ENCODE peak calls at places on chromosomes 11 and 22, in five cellular contexts. S is GM13977, Z is prostate gland, K is fibroblast of mammary gland, V is NB4. I is an unnamed sample.

GRCh38 chr11:63710476-63711217 is 29.3 kb downstream of the RTN3 start:
- DNase-seq in K (peak), S (no peak), V (no peak), Z (no peak), I (no peak)

GRCh38 chr11:128687321-128687720 is 6.6 kb upstream of the FLI1 start:
- DNase-seq in K (no peak), V (no peak), Z (no peak), S (peak), I (peak)

GRCh38 chr22:36773935-36774334 is 2.0 kb downstream of the IFT27 start:
- DNase-seq in K (peak), S (no peak), V (peak), Z (no peak), I (no peak)

GRCh38 chr22:21074092-21074715 is 28.5 kb downstream of the LRRC74B start:
- DNase-seq in K (peak), S (no peak), Z (no peak), V (peak), I (no peak)

GRCh38 chr11:85115798-85116197 is 511.3 kb downstream of the DLG2 start:
- DNase-seq in Z (no peak), V (no peak), K (no peak), S (no peak), I (no peak)

GRCh38 chr11:59756845-59757244 is 1.7 kb downstream of the STX3 start:
- DNase-seq in S (no peak), V (peak), K (peak), Z (peak), I (peak)

GRCh38 chr11:57493507-57494503 is 21.7 kb downstream of the SLC43A1 start:
- DNase-seq in K (no peak), S (peak), V (peak), Z (peak), I (peak)

GRCh38 chr11:64753380-64754123 is 6.2 kb downstream of the PYGM start:
- DNase-seq in Z (no peak), S (no peak), K (no peak), V (no peak), I (no peak)

GRCh38 chr11:13149991-13150390 is 127.6 kb upstream of the BMAL1 start:
- DNase-seq in Z (no peak), K (no peak), S (no peak), V (no peak), I (no peak)

GRCh38 chr22:43996170-43996980 is 27.7 kb upstream of the PARVB start:
- DNase-seq in V (no peak), K (no peak), Z (no peak), S (peak), I (peak)

GRCh38 chr11:59706518-59707285 is 6.9 kb downstream of the OR10V1 start:
- DNase-seq in K (peak), Z (no peak), S (no peak), V (no peak), I (no peak)

GRCh38 chr11:79026803-79027445 is 413.9 kb downstream of the TENM4 start:
- DNase-seq in Z (no peak), K (peak), V (peak), S (no peak), I (peak)

GRCh38 chr11:31487848-31488247 is 21.6 kb downstream of the IMMP1L start:
- DNase-seq in Z (no peak), V (peak), S (no peak), K (peak), I (peak)

GRCh38 chr11:33324211-33324985 is 67.2 kb downstream of the HIPK3 start:
- DNase-seq in Z (no peak), V (peak), S (no peak), K (no peak), I (no peak)

GRCh38 chr11:134170909-134171281 is 52.9 kb downstream of the NCAPD3 start:
- DNase-seq in S (no peak), Z (no peak), K (peak), V (no peak), I (no peak)

GRCh38 chr11:1134848-1135445 is 22.8 kb upstream of the MUC5AC start:
- DNase-seq in S (no peak), V (no peak), K (no peak), Z (no peak), I (no peak)

DNA sequence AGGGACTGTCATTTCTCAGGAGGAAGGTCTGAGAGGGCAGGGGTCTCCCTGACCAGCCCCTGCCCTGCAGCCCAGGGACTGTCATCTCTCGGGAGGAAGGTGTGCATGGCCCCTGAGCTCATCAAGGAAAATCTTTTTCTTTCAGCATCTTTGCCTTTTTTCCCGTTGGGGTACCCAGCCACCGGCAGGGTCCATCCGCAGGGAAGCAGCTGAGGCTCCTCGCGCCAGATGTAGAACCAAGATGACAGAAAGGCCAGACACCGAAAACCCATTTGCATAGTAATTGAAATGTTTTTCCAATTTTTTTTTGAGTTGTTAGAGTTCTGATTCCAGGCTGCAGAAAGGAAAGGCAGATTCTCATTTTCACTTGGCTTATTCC is 613.9 kb downstream of the TBC1D22A start:
- DNase-seq in K (no peak), Z (no peak), V (no peak), S (no peak), I (no peak)
- TF ChIP-seq CTCF in K (no peak), Z (no peak), V (no peak), S (no peak), I (no peak)

GRCh38 chr22:30430933-30431332 is 5.4 kb downstream of the MTFP1 start:
- DNase-seq in K (no peak), V (no peak), Z (no peak), S (no peak), I (no peak)

GRCh38 chr22:30427871-30428270 is 2.3 kb downstream of the MTFP1 start:
- DNase-seq in V (no peak), K (no peak), Z (no peak), S (no peak), I (no peak)

GRCh38 chr22:30432096-30432495 is 6.5 kb downstream of the MTFP1 start:
- DNase-seq in S (no peak), K (no peak), V (no peak), Z (no peak), I (no peak)

GRCh38 chr22:30432520-30432919 is 7.0 kb downstream of the MTFP1 start:
- DNase-seq in S (no peak), V (no peak), Z (no peak), K (no peak), I (no peak)

GRCh38 chr22:30429887-30430286 is 4.3 kb downstream of the MTFP1 start:
- DNase-seq in Z (no peak), S (no peak), V (no peak), K (no peak), I (no peak)
- TF ChIP-seq CTCF in Z (no peak), S (no peak), V (no peak), K (no peak), I (no peak)

GRCh38 chr11:5507586-5508305 is 2.0 kb downstream of the UBQLN3 start:
- DNase-seq in S (no peak), V (no peak), Z (no peak), K (no peak), I (no peak)
- TF ChIP-seq CTCF in S (no peak), V (no peak), Z (no peak), K (no peak), I (no peak)

GRCh38 chr11:5507177-5507576 is 2.6 kb downstream of the UBQLN3 start:
- DNase-seq in S (no peak), K (no peak), V (no peak), Z (no peak), I (no peak)

GRCh38 chr11:5504403-5504891 is 5.3 kb downstream of the UBQLN3 start:
- DNase-seq in V (no peak), Z (no peak), S (no peak), K (no peak), I (no peak)

GRCh38 chr11:5505363-5506048 is 4.3 kb downstream of the UBQLN3 start:
- DNase-seq in V (no peak), K (no peak), S (no peak), Z (no peak), I (no peak)

GRCh38 chr11:5509803-5510202 is at the start of gene UBQLN3:
- DNase-seq in S (no peak), Z (no peak), V (no peak), K (no peak), I (no peak)

DNA sequence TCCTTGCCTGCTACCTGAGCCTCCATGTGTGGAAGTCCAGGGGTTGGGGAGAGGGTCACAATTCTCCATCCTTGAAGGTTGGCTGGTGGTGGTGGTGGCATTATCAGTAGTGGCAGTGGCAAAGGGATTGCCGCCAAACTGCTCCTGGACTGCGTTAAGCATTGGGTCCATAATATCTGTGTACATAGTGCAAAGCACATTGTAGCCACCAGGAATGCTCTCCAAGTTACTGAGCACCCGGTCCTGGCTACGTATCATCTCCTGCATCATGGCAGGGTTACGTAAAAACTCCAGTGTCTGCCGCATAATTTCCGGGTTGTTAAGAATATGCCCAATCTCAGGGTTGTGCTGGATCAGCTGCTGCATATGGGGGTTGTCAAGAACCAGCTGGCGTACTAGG is 1.2 kb downstream of the UBQLN3 start:
- DNase-seq in S (no peak), K (no peak), V (no peak), Z (no peak), I (no peak)
- TF ChIP-seq CTCF in S (no peak), K (no peak), V (no peak), Z (no peak), I (no peak)

DNA sequence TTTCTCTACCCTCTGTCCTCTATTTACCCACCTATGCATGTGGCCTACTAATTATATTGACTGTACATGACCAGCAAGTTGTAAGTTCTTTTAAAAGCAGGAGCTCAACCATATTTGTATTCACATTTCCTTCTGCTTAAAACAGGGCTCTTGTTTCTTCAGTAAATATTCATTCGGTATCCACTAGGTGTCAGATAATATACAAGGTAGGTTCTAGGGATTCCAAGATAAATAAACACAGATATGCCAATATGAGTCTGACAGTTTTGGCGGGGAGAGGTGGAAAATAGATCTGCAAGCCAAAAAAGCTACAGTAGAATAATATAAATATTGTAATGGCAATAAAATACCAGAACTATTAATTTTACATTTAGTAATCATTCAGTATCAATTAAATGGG is 15.3 kb upstream of the RAB30 start:
- DNase-seq in K (peak), S (no peak), Z (no peak), V (peak), I (no peak)
- TF ChIP-seq CTCF in K (peak), S (peak), Z (peak), V (no peak), I (no peak)

GRCh38 chr22:17121235-17122195 is at the start of gene TMEM121B:
- DNase-seq in S (no peak), K (peak), V (peak), Z (peak), I (peak)

GRCh38 chr22:17120711-17121234 is 387 bp downstream of the TMEM121B start:
- DNase-seq in V (peak), K (no peak), S (no peak), Z (no peak), I (peak)

GRCh38 chr22:17118342-17118741 is 2.8 kb downstream of the TMEM121B start:
- DNase-seq in V (peak), Z (no peak), S (no peak), K (no peak), I (no peak)

GRCh38 chr22:17119481-17120202 is 1.5 kb downstream of the TMEM121B start:
- DNase-seq in V (peak), S (no peak), K (peak), Z (no peak), I (peak)

GRCh38 chr22:17120281-17120680 is 879 bp downstream of the TMEM121B start:
- DNase-seq in K (peak), Z (peak), V (peak), S (peak), I (peak)
- TF ChIP-seq CTCF in K (no peak), Z (no peak), V (no peak), S (no peak), I (no peak)

GRCh38 chr11:61695917-61696316 is 15.7 kb downstream of the DAGLA start:
- DNase-seq in K (peak), V (peak), Z (peak), S (peak), I (peak)
- TF ChIP-seq CTCF in K (no peak), V (peak), Z (peak), S (no peak), I (no peak)

GRCh38 chr22:29445508-29445907 is 7.1 kb downstream of the RFPL1 start:
- DNase-seq in S (no peak), K (no peak), V (no peak), Z (no peak), I (no peak)

GRCh38 chr22:29454186-29454745 is 15.9 kb downstream of the RFPL1 start:
- DNase-seq in K (no peak), V (no peak), Z (peak), S (no peak), I (no peak)

GRCh38 chr22:29451863-29452262 is 13.5 kb downstream of the RFPL1 start:
- DNase-seq in S (no peak), Z (no peak), K (no peak), V (no peak), I (no peak)

GRCh38 chr22:29450222-29450621 is 11.8 kb downstream of the RFPL1 start:
- DNase-seq in V (no peak), Z (no peak), S (no peak), K (no peak), I (no peak)

GRCh38 chr22:29449296-29449863 is 11.0 kb downstream of the RFPL1 start:
- DNase-seq in Z (no peak), V (no peak), K (no peak), S (no peak), I (no peak)
- TF ChIP-seq CTCF in Z (no peak), V (no peak), K (no peak), S (no peak), I (no peak)